ENCODE peak calls at places on chromosome 1, in eight cellular contexts. One of them, this sample, is unnamed.

GRCh38 chr1:151968058-151968457 is 25.6 kb downstream of the S100A10 start:
- DNase-seq in uterus: no peak
- DNase-seq in HL-60: peak; percentile 49
- DNase-seq in Caco-2: peak; percentile 69
- DNase-seq in esophagus muscularis mucosa: no peak
- DNase-seq in CD8-positive, alpha-beta T cell: peak; percentile 47
- DNase-seq in AG09309: no peak
- DNase-seq in heart right ventricle: no peak
- DNase-seq in this sample: no peak

GRCh38 chr1:244361764-244362473 is 89.8 kb downstream of the ADSS2 start:
- DNase-seq in esophagus muscularis mucosa: no peak
- DNase-seq in AG09309: no peak
- DNase-seq in heart right ventricle: no peak
- DNase-seq in HL-60: no peak
- DNase-seq in uterus: no peak
- DNase-seq in Caco-2: peak; percentile 82
- DNase-seq in CD8-positive, alpha-beta T cell: no peak
- DNase-seq in this sample: peak; percentile 94

GRCh38 chr1:24080131-24080530 is 31.8 kb downstream of the MYOM3 start:
- DNase-seq in AG09309: no peak
- DNase-seq in CD8-positive, alpha-beta T cell: no peak
- DNase-seq in esophagus muscularis mucosa: no peak
- DNase-seq in uterus: no peak
- DNase-seq in heart right ventricle: peak; percentile 71
- DNase-seq in Caco-2: no peak
- DNase-seq in HL-60: no peak
- DNase-seq in this sample: no peak

GRCh38 chr1:186983327-186983726 is 154.6 kb downstream of the PLA2G4A start:
- DNase-seq in AG09309: peak; percentile 64
- DNase-seq in HL-60: peak; percentile 85
- DNase-seq in esophagus muscularis mucosa: no peak
- DNase-seq in heart right ventricle: no peak
- DNase-seq in Caco-2: no peak
- DNase-seq in CD8-positive, alpha-beta T cell: no peak
- DNase-seq in uterus: peak; percentile 64
- DNase-seq in this sample: no peak

GRCh38 chr1:200414657-200415056 is 4.8 kb upstream of the ZNF281 start:
- DNase-seq in heart right ventricle: no peak
- DNase-seq in CD8-positive, alpha-beta T cell: no peak
- DNase-seq in Caco-2: no peak
- DNase-seq in uterus: no peak
- DNase-seq in AG09309: no peak
- DNase-seq in esophagus muscularis mucosa: no peak
- DNase-seq in HL-60: no peak
- DNase-seq in this sample: no peak

GRCh38 chr1:101302831-101303511 is 66.2 kb downstream of the S1PR1 start:
- DNase-seq in esophagus muscularis mucosa: no peak
- DNase-seq in heart right ventricle: no peak
- DNase-seq in uterus: no peak
- DNase-seq in CD8-positive, alpha-beta T cell: no peak
- DNase-seq in AG09309: no peak
- DNase-seq in HL-60: no peak
- DNase-seq in Caco-2: no peak
- DNase-seq in this sample: no peak

GRCh38 chr1:204866051-204866596 is 4.5 kb upstream of the NFASC start:
- DNase-seq in AG09309: no peak
- DNase-seq in uterus: no peak
- DNase-seq in heart right ventricle: no peak
- DNase-seq in esophagus muscularis mucosa: no peak
- DNase-seq in HL-60: no peak
- DNase-seq in CD8-positive, alpha-beta T cell: no peak
- DNase-seq in Caco-2: no peak
- DNase-seq in this sample: no peak

GRCh38 chr1:18305182-18305795 is 175.4 kb upstream of the KLHDC7A start:
- DNase-seq in uterus: no peak
- DNase-seq in AG09309: no peak
- DNase-seq in HL-60: no peak
- DNase-seq in esophagus muscularis mucosa: no peak
- DNase-seq in heart right ventricle: no peak
- DNase-seq in CD8-positive, alpha-beta T cell: no peak
- DNase-seq in Caco-2: no peak
- DNase-seq in this sample: no peak

GRCh38 chr1:4971666-4972065 is 317.3 kb downstream of the AJAP1 start:
- DNase-seq in HL-60: no peak
- DNase-seq in uterus: no peak
- DNase-seq in heart right ventricle: no peak
- DNase-seq in AG09309: no peak
- DNase-seq in CD8-positive, alpha-beta T cell: no peak
- DNase-seq in esophagus muscularis mucosa: no peak
- DNase-seq in Caco-2: no peak
- DNase-seq in this sample: no peak

GRCh38 chr1:67618285-67619018 is 66.5 kb upstream of the GADD45A start:
- DNase-seq in AG09309: peak; percentile 73
- DNase-seq in uterus: peak; percentile 74
- DNase-seq in CD8-positive, alpha-beta T cell: no peak
- DNase-seq in Caco-2: no peak
- DNase-seq in HL-60: no peak
- DNase-seq in esophagus muscularis mucosa: peak; percentile 92
- DNase-seq in heart right ventricle: peak; percentile 21
- DNase-seq in this sample: no peak

GRCh38 chr1:155053531-155054105 is 2.5 kb downstream of the ADAM15 start:
- DNase-seq in AG09309: no peak
- DNase-seq in Caco-2: no peak
- DNase-seq in HL-60: no peak
- DNase-seq in CD8-positive, alpha-beta T cell: no peak
- DNase-seq in uterus: no peak
- DNase-seq in esophagus muscularis mucosa: no peak
- DNase-seq in heart right ventricle: no peak
- DNase-seq in this sample: no peak

GRCh38 chr1:48062353-48062752 is 65.2 kb upstream of the TRABD2B start:
- DNase-seq in HL-60: no peak
- DNase-seq in esophagus muscularis mucosa: no peak
- DNase-seq in AG09309: no peak
- DNase-seq in CD8-positive, alpha-beta T cell: no peak
- DNase-seq in heart right ventricle: no peak
- DNase-seq in Caco-2: no peak
- DNase-seq in uterus: no peak
- DNase-seq in this sample: no peak

GRCh38 chr1:234579967-234580366 is 30.0 kb downstream of the IRF2BP2 start:
- DNase-seq in esophagus muscularis mucosa: no peak
- DNase-seq in uterus: no peak
- DNase-seq in Caco-2: no peak
- DNase-seq in HL-60: peak; percentile 52
- DNase-seq in CD8-positive, alpha-beta T cell: no peak
- DNase-seq in heart right ventricle: no peak
- DNase-seq in AG09309: no peak
- DNase-seq in this sample: no peak

GRCh38 chr1:206949208-206949607 is 2.9 kb upstream of the PIGR start:
- DNase-seq in CD8-positive, alpha-beta T cell: no peak
- DNase-seq in uterus: no peak
- DNase-seq in AG09309: no peak
- DNase-seq in esophagus muscularis mucosa: no peak
- DNase-seq in Caco-2: no peak
- DNase-seq in HL-60: no peak
- DNase-seq in heart right ventricle: no peak
- DNase-seq in this sample: no peak

GRCh38 chr1:206949641-206950040 is 3.4 kb upstream of the PIGR start:
- DNase-seq in Caco-2: no peak
- DNase-seq in CD8-positive, alpha-beta T cell: no peak
- DNase-seq in uterus: no peak
- DNase-seq in AG09309: no peak
- DNase-seq in esophagus muscularis mucosa: no peak
- DNase-seq in HL-60: no peak
- DNase-seq in heart right ventricle: no peak
- DNase-seq in this sample: no peak

GRCh38 chr1:206945779-206946178 is 487 bp downstream of the PIGR start:
- DNase-seq in CD8-positive, alpha-beta T cell: no peak
- DNase-seq in Caco-2: no peak
- DNase-seq in esophagus muscularis mucosa: no peak
- DNase-seq in uterus: no peak
- DNase-seq in AG09309: no peak
- DNase-seq in heart right ventricle: no peak
- DNase-seq in HL-60: no peak
- DNase-seq in this sample: no peak

GRCh38 chr1:206944703-206945102 is 1.6 kb downstream of the PIGR start:
- DNase-seq in Caco-2: no peak
- DNase-seq in HL-60: no peak
- DNase-seq in heart right ventricle: no peak
- DNase-seq in esophagus muscularis mucosa: no peak
- DNase-seq in CD8-positive, alpha-beta T cell: no peak
- DNase-seq in AG09309: no peak
- DNase-seq in uterus: no peak
- DNase-seq in this sample: no peak

GRCh38 chr1:206946261-206946660 is at the start of gene PIGR:
- DNase-seq in CD8-positive, alpha-beta T cell: no peak
- DNase-seq in esophagus muscularis mucosa: no peak
- DNase-seq in HL-60: no peak
- DNase-seq in AG09309: no peak
- DNase-seq in Caco-2: no peak
- DNase-seq in uterus: no peak
- DNase-seq in heart right ventricle: no peak
- DNase-seq in this sample: no peak
- H3K4me3 ChIP-seq in CD8-positive, alpha-beta T cell: no peak within 1 kb of the TSS
- H3K4me3 ChIP-seq in esophagus muscularis mucosa: no peak within 1 kb of the TSS
- H3K4me3 ChIP-seq in HL-60: no peak within 1 kb of the TSS
- H3K4me3 ChIP-seq in AG09309: no peak within 1 kb of the TSS
- H3K4me3 ChIP-seq in Caco-2: no peak within 1 kb of the TSS
- H3K4me3 ChIP-seq in uterus: no peak within 1 kb of the TSS
- H3K4me3 ChIP-seq in heart right ventricle: no peak within 1 kb of the TSS
- H3K4me3 ChIP-seq in this sample: no peak within 1 kb of the TSS

GRCh38 chr1:198493324-198493723 is 47.2 kb downstream of the ATP6V1G3 start:
- DNase-seq in Caco-2: no peak
- DNase-seq in heart right ventricle: no peak
- DNase-seq in esophagus muscularis mucosa: no peak
- DNase-seq in uterus: no peak
- DNase-seq in HL-60: no peak
- DNase-seq in AG09309: no peak
- DNase-seq in CD8-positive, alpha-beta T cell: no peak
- DNase-seq in this sample: no peak
- TF ChIP-seq CTCF in Caco-2: no peak
- TF ChIP-seq CTCF in heart right ventricle: no peak
- TF ChIP-seq CTCF in esophagus muscularis mucosa: no peak
- TF ChIP-seq CTCF in uterus: no peak
- TF ChIP-seq CTCF in HL-60: no peak
- TF ChIP-seq CTCF in AG09309: no peak
- TF ChIP-seq CTCF in CD8-positive, alpha-beta T cell: no peak
- TF ChIP-seq CTCF in this sample: no peak

GRCh38 chr1:197319631-197320030 is 51.6 kb downstream of the CRB1 start:
- DNase-seq in CD8-positive, alpha-beta T cell: no peak
- DNase-seq in HL-60: no peak
- DNase-seq in esophagus muscularis mucosa: no peak
- DNase-seq in uterus: no peak
- DNase-seq in Caco-2: no peak
- DNase-seq in heart right ventricle: no peak
- DNase-seq in AG09309: no peak
- DNase-seq in this sample: no peak

GRCh38 chr1:197312163-197312562 is 44.1 kb downstream of the CRB1 start:
- DNase-seq in heart right ventricle: no peak
- DNase-seq in Caco-2: peak; percentile 43
- DNase-seq in HL-60: no peak
- DNase-seq in esophagus muscularis mucosa: no peak
- DNase-seq in uterus: no peak
- DNase-seq in AG09309: no peak
- DNase-seq in CD8-positive, alpha-beta T cell: no peak
- DNase-seq in this sample: no peak

GRCh38 chr1:197314672-197315071 is 46.6 kb downstream of the CRB1 start:
- DNase-seq in HL-60: no peak
- DNase-seq in uterus: no peak
- DNase-seq in heart right ventricle: no peak
- DNase-seq in Caco-2: no peak
- DNase-seq in esophagus muscularis mucosa: no peak
- DNase-seq in CD8-positive, alpha-beta T cell: no peak
- DNase-seq in AG09309: no peak
- DNase-seq in this sample: no peak

DNA sequence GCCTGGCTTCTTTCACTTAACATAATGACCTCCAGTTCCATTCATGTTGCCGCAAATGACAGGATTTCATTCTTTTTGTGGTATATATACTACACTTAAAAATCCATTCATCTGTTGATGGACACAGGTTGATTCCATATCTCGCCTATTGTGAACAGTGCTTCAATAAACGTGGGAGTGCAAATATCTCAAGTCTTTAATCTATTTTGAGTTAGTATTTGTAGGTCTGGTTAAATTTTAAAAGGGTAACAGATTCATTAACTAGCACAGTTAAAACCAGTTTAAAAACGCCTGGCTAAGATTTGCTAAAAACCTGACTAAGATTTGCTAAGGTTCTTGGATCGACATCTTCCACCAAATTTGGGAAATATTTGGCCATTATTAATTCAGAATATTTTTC is 45.7 kb downstream of the CRB1 start:
- DNase-seq in heart right ventricle: no peak
- DNase-seq in HL-60: no peak
- DNase-seq in CD8-positive, alpha-beta T cell: no peak
- DNase-seq in esophagus muscularis mucosa: no peak
- DNase-seq in uterus: no peak
- DNase-seq in Caco-2: no peak
- DNase-seq in AG09309: no peak
- DNase-seq in this sample: no peak
- H3K4me3 ChIP-seq in heart right ventricle: no peak overlapping the region
- H3K4me3 ChIP-seq in HL-60: no peak overlapping the region
- H3K4me3 ChIP-seq in CD8-positive, alpha-beta T cell: no peak overlapping the region
- H3K4me3 ChIP-seq in esophagus muscularis mucosa: no peak overlapping the region
- H3K4me3 ChIP-seq in uterus: no peak overlapping the region
- H3K4me3 ChIP-seq in Caco-2: no peak overlapping the region
- H3K4me3 ChIP-seq in AG09309: no peak overlapping the region
- H3K4me3 ChIP-seq in this sample: no peak overlapping the region

GRCh38 chr1:59779949-59780348 is 34.8 kb upstream of the HOOK1 start:
- DNase-seq in Caco-2: no peak
- DNase-seq in HL-60: no peak
- DNase-seq in AG09309: no peak
- DNase-seq in esophagus muscularis mucosa: no peak
- DNase-seq in uterus: no peak
- DNase-seq in heart right ventricle: no peak
- DNase-seq in CD8-positive, alpha-beta T cell: no peak
- DNase-seq in this sample: no peak
- TF ChIP-seq CTCF in Caco-2: peak; percentile 30
- TF ChIP-seq CTCF in HL-60: no peak
- TF ChIP-seq CTCF in AG09309: no peak
- TF ChIP-seq CTCF in esophagus muscularis mucosa: no peak
- TF ChIP-seq CTCF in uterus: no peak
- TF ChIP-seq CTCF in heart right ventricle: no peak
- TF ChIP-seq CTCF in CD8-positive, alpha-beta T cell: no peak
- TF ChIP-seq CTCF in this sample: peak; percentile 38

DNA sequence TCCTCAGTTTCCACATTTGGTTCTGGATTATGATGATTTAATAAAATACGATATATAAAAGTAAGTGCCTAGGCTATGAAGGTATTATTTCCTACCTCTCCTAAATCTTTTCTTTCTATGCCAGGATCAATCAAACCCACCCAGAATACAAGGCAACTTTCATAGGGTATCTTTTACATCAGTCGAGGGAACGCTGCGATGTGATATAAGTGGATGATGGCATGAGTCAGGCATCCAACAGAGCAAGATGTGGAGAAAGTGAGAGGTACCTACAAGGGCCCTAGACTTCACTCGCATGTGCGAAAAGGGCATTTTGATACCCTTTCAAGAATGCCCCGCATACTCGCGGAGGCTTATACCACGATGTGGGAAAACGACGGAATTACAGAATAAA is 730 bp downstream of the TTLL7 start:
- DNase-seq in Caco-2: no peak
- DNase-seq in CD8-positive, alpha-beta T cell: no peak
- DNase-seq in uterus: no peak
- DNase-seq in HL-60: no peak
- DNase-seq in esophagus muscularis mucosa: no peak
- DNase-seq in heart right ventricle: no peak
- DNase-seq in AG09309: no peak
- DNase-seq in this sample: no peak
- H3K4me3 ChIP-seq in Caco-2: no peak overlapping the region
- H3K4me3 ChIP-seq in CD8-positive, alpha-beta T cell: no peak overlapping the region
- H3K4me3 ChIP-seq in uterus: peak overlapping the region; percentile 61
- H3K4me3 ChIP-seq in HL-60: no peak overlapping the region
- H3K4me3 ChIP-seq in esophagus muscularis mucosa: peak overlapping the region; percentile 94
- H3K4me3 ChIP-seq in heart right ventricle: peak overlapping the region; percentile 63
- H3K4me3 ChIP-seq in AG09309: peak overlapping the region; percentile 81
- H3K4me3 ChIP-seq in this sample: peak overlapping the region; percentile 76